ENCODE peak calls at places on chromosomes 12 and 14, in four cellular contexts. O is ovary, W is A549, S is upper lobe of left lung. V is an unnamed sample.

GRCh38 chr14:24353551-24354529 is 14.0 kb upstream of the RIPK3 start:
- DNase-seq in O (no peak), W (no peak), S (no peak), V (no peak)

GRCh38 chr12:80186727-80187217 is 87.4 kb downstream of the OTOGL start:
- DNase-seq in O (peak), W (peak), S (peak), V (peak)

GRCh38 chr14:21825147-21825743 is 151.6 kb upstream of the OR4E1 start:
- DNase-seq in O (no peak), W (peak), S (no peak), V (no peak)

GRCh38 chr12:2492166-2492705 is 302.5 kb upstream of the FKBP4 start:
- DNase-seq in O (no peak), W (no peak), S (no peak), V (no peak)

GRCh38 chr12:101680240-101680639 is 17.2 kb upstream of the CHPT1 start:
- DNase-seq in O (no peak), W (no peak), S (no peak), V (no peak)

GRCh38 chr12:89927226-89927698 is 218.6 kb upstream of the ATP2B1 start:
- DNase-seq in O (no peak), W (no peak), S (no peak), V (no peak)

GRCh38 chr14:60508707-60509437 is at the start of gene SIX6:
- DNase-seq in O (no peak), W (no peak), S (no peak), V (no peak)

GRCh38 chr12:115070313-115070712 is 386.3 kb upstream of the TBX3 start:
- DNase-seq in O (no peak), W (no peak), S (no peak), V (no peak)

GRCh38 chr12:105036937-105037649 is 47.2 kb downstream of the ALDH1L2 start:
- DNase-seq in O (no peak), W (no peak), S (no peak), V (no peak)

GRCh38 chr12:108842364-108842763 is 15.0 kb downstream of the SSH1 start:
- DNase-seq in O (no peak), W (no peak), S (no peak), V (no peak)

GRCh38 chr12:29726321-29726692 is 57.4 kb downstream of the TMTC1 start:
- DNase-seq in O (no peak), W (no peak), S (no peak), V (no peak)

GRCh38 chr12:113162102-113163029 is 12.8 kb downstream of the CFAP73 start:
- DNase-seq in O (no peak), W (no peak), S (no peak), V (no peak)

GRCh38 chr12:92698466-92698865 is 4.3 kb upstream of the PLEKHG7 start:
- DNase-seq in O (no peak), W (no peak), S (no peak), V (no peak)

GRCh38 chr14:70896981-70897380 is 10.3 kb upstream of the PCNX1 start:
- DNase-seq in O (no peak), W (no peak), S (no peak), V (no peak)

GRCh38 chr14:46769292-46769691 is 117.7 kb upstream of the RPL10L start:
- DNase-seq in O (no peak), W (no peak), S (no peak), V (no peak)

GRCh38 chr12:122752464-122753212 is at the start of gene DENR:
- DNase-seq in O (peak), W (peak), S (peak), V (peak)
- TF ChIP-seq EP300 in O (no peak), W (no peak), S (no peak), V (peak)

DNA sequence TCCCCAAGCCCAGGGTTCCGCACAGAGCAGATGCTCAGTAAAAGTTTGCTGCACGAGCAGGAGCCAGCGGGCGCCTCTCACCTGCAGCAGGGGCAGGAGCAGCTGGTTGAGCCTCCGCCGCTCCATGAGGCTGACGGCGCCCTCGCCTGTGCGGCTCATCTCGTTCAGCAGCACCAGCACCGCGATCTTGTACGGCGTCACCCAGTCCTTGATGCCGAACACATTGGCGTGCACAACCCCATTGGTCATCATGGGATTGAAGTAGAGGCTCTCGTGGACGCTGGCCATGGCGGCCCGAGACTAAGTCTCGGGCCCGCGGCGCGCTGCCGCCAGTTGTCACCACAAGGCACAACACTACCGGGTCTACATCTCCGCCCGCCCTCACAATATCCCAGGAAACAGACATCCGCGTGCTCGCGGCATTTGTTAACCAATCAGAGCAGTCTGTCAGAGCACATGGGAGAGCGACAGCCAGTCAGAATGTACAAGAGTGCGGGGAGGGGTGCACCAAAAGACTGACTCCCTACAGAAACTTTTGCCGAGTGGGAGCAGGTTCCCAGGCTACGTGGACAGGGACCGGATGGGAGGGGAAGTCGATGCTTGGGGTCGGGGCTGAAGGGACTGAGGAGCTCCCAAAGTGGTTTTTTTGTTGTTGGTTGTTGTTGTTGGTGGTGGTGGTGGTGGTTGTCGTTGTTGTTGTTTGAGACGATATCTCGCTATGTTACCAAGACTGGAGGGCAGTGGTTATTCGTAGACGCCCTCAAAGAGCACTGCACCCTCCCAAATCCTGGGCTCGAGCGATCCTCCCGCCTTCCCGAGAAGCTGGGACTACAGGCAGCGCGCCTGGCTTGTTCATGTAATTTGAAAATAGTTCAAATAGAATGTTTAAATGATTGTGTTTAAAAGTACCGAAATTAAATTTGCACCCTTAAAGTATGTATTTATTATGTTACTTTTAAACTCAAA is at the start of gene ANAPC5:
- DNase-seq in O (peak), W (peak), S (peak), V (peak)
- TF ChIP-seq EP300 in O (no peak), W (no peak), S (no peak), V (peak)

GRCh38 chr12:48157016-48157888 is at the start of gene ASB8:
- DNase-seq in O (peak), W (peak), S (peak), V (peak)
- TF ChIP-seq EP300 in O (no peak), W (no peak), S (no peak), V (peak)

GRCh38 chr14:101707285-101707842 is 54.1 kb upstream of the PPP2R5C start:
- DNase-seq in O (peak), W (peak), S (peak), V (no peak)
- TF ChIP-seq EP300 in O (no peak), W (no peak), S (no peak), V (peak)

DNA sequence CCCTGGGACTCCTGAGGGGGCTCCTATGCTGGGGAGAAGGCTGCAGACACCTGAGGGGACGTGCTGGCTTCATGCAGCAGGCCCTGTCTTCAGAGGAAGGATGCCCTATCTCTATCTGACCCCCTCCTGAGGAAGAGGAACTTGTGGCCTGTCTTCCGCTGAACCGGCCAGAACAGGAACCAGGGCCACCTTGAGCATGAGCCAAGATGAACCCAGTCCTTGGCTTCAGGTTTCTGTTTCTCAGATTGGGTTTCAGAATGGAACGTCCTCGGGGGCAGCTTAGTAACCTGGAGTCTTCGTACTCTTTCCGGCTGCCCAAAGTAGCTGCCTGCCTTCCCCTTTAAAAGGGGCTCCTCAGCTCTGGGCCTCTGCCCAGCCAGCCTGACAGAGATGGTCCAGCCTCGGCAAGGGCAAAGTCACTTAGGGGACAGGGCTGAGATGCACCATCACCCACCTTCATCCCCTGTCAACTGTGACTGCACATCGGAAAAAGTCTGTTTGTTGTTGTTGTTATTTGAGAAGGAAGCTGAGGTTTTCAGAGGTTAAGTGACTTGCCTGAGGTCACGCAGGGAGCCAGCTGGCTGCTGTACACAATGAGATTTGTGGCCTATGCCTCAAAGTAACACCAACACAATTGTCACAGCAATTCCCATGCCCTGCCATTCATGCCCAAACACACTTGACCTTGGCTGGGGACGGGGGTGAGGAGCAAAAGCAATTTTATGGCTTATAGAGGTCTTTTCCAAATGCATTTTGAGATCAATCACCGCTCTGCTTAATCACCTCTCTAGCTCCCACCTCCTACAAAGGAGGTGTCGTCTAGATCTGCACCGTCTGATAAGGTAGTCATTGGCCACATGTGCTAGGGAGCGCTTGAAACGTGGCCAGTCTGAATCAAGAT is 13.4 kb downstream of the ASB2 start:
- DNase-seq in O (no peak), W (no peak), S (peak), V (no peak)
- TF ChIP-seq EP300 in O (no peak), W (no peak), S (no peak), V (no peak)

V was measured in tibial nerve.